ENCODE peak calls at places on chromosomes 2 and 18, in nine cellular contexts. Q is HCT116, C is transverse colon, G is sigmoid colon, W is HL-60, F is stomach, L is breast epithelium, Z is HepG2, J is endothelial cell of umbilical vein. T is an unnamed sample.

GRCh38 chr18:79784965-79785770 is 12.6 kb upstream of the KCNG2 start:
- DNase-seq in Q (no peak), C (no peak), G (peak), W (no peak), F (no peak), L (no peak), Z (no peak), J (no peak), T (no peak)

GRCh38 chr18:12359515-12359927 is 17.5 kb downstream of the AFG3L2 start:
- DNase-seq in Q (no peak), C (no peak), G (no peak), W (no peak), F (no peak), L (no peak), Z (no peak), J (peak), T (no peak)

GRCh38 chr2:109417701-109418335 is 195.9 kb downstream of the SEPTIN10 start:
- DNase-seq in Q (no peak), C (no peak), G (no peak), W (no peak), F (peak), L (no peak), Z (no peak), J (no peak), T (no peak)

GRCh38 chr2:46306320-46306719 is 9.1 kb downstream of the EPAS1 start:
- DNase-seq in Q (peak), C (no peak), G (no peak), W (no peak), F (no peak), L (no peak), Z (peak), J (peak), T (no peak)

GRCh38 chr2:27162151-27163121 is 13.6 kb downstream of the TCF23 start:
- DNase-seq in Q (no peak), C (no peak), G (no peak), W (no peak), F (no peak), L (no peak), Z (peak), J (no peak), T (no peak)

GRCh38 chr18:79411614-79412526 is 16.1 kb downstream of the NFATC1 start:
- DNase-seq in Q (no peak), C (no peak), G (no peak), W (no peak), F (no peak), L (no peak), Z (no peak), J (peak), T (no peak)

GRCh38 chr2:111168528-111168929 is 47.8 kb downstream of the BCL2L11 start:
- DNase-seq in Q (peak), C (peak), G (no peak), W (no peak), F (peak), L (no peak), Z (no peak), J (peak), T (no peak)

GRCh38 chr2:159396796-159397195 is 110.3 kb upstream of the WDSUB1 start:
- DNase-seq in Q (no peak), C (no peak), G (no peak), W (no peak), F (no peak), L (no peak), Z (no peak), J (no peak), T (no peak)

GRCh38 chr18:8301427-8302172 is 307.6 kb upstream of the RAB12 start:
- DNase-seq in Q (no peak), C (no peak), G (no peak), W (no peak), F (peak), L (no peak), Z (peak), J (no peak), T (no peak)

GRCh38 chr2:46798998-46799698 is 116.5 kb downstream of the MCFD2 start:
- DNase-seq in Q (no peak), C (no peak), G (no peak), W (no peak), F (no peak), L (no peak), Z (no peak), J (no peak), T (no peak)

GRCh38 chr2:740446-741293 is 63.5 kb upstream of the TMEM18 start:
- DNase-seq in Q (peak), C (peak), G (peak), W (no peak), F (peak), L (peak), Z (peak), J (peak), T (peak)

GRCh38 chr2:147374410-147374811 is 470.4 kb upstream of the ACVR2A start:
- DNase-seq in Q (no peak), C (no peak), G (no peak), W (no peak), F (no peak), L (no peak), Z (no peak), J (no peak), T (no peak)

GRCh38 chr18:9574473-9575115 is 39.8 kb downstream of the PPP4R1 start:
- DNase-seq in Q (no peak), C (no peak), G (no peak), W (no peak), F (no peak), L (no peak), Z (no peak), J (no peak), T (no peak)

GRCh38 chr2:66862871-66863650 is 428.1 kb downstream of the MEIS1 start:
- DNase-seq in Q (no peak), C (no peak), G (no peak), W (no peak), F (no peak), L (no peak), Z (no peak), J (no peak), T (no peak)

GRCh38 chr18:58362027-58362575 is 266.8 kb downstream of the ALPK2 start:
- DNase-seq in Q (no peak), C (no peak), G (peak), W (no peak), F (no peak), L (no peak), Z (no peak), J (peak), T (no peak)

GRCh38 chr2:101710690-101711318 is 13.3 kb downstream of the MAP4K4 start:
- DNase-seq in Q (no peak), C (no peak), G (no peak), W (no peak), F (no peak), L (no peak), Z (no peak), J (no peak), T (no peak)

GRCh38 chr2:111900859-111901258 is 2.5 kb downstream of the MERTK start:
- DNase-seq in Q (no peak), C (peak), G (no peak), W (peak), F (peak), L (no peak), Z (peak), J (peak), T (no peak)

GRCh38 chr18:48642503-48642902 is 103.7 kb downstream of the CTIF start:
- DNase-seq in Q (no peak), C (no peak), G (no peak), W (no peak), F (no peak), L (no peak), Z (no peak), J (no peak), T (no peak)

GRCh38 chr18:48644029-48644428 is 105.2 kb downstream of the CTIF start:
- DNase-seq in Q (no peak), C (no peak), G (no peak), W (no peak), F (no peak), L (no peak), Z (no peak), J (no peak), T (no peak)

GRCh38 chr18:48645427-48646002 is 106.7 kb downstream of the CTIF start:
- DNase-seq in Q (no peak), C (no peak), G (no peak), W (no peak), F (no peak), L (no peak), Z (no peak), J (no peak), T (no peak)

GRCh38 chr18:48641981-48642380 is 103.2 kb downstream of the CTIF start:
- DNase-seq in Q (no peak), C (no peak), G (no peak), W (no peak), F (no peak), L (no peak), Z (no peak), J (no peak), T (no peak)

DNA sequence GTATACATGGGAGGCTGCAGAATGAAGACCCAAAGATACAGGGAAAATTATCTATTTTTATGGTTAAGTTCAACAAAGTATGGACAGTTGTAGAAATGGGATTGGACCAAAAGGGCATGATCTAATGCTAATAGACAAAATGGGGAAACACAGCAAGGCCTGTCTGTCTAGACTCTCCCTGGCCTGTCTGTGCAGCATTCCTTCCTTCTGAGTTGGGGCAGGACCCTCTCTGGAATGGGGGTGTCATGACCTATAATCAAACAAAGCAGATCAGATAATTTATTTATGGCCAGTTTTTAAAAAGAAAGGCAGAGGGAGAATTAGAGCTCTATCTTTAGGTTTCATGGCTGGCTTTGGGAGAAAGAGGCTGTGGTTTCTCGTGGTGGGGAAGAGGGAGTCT is 104.4 kb downstream of the CTIF start:
- DNase-seq in Q (no peak), C (no peak), G (no peak), W (no peak), F (no peak), L (no peak), Z (no peak), J (no peak), T (no peak)
- H3K27ac ChIP-seq in Q (no peak), C (no peak), G (no peak), W (no peak), F (no peak), L (no peak), Z (no peak), J (no peak), T (no peak)

DNA sequence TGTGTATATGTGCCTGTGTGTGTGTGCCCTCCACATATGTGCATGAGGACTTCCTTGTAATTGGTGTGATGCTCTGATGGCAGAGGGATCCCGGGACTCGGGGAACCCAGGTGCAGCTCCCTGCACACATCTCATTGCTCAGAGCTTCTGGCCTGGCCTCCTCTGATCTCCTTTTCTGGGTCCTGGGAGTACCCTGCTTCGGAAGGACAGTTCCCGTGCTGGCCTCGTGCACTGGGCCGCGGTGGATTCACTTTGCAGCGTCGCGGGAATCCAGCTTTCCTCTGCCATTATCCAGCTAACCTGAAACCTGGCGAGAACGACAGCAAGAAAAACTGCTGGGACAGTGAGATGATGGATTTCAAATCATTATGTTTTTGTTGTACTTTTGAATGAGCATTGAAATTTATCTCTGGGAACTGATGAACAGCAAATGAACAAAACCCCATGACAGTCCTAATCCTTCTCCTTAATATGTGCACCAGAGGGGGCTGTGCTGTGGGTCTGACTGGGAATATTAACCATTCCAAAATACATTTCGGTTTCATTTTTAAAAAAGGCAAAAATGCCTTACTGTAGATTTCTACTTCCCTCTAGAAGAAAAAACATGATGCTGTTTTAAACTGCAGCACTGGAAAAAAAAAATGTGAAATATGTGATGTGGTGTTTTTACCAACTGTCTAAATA is 78.2 kb downstream of the PTGR3 start:
- DNase-seq in Q (no peak), C (no peak), G (no peak), W (no peak), F (no peak), L (peak), Z (no peak), J (no peak), T (peak)
- TF ChIP-seq CTCF in Q (no peak), C (no peak), G (no peak), W (no peak), F (no peak), L (no peak), Z (no peak), J (no peak), T (no peak)

GRCh38 chr2:97662386-97662894 is 1.4 kb downstream of the ACTR1B start:
- DNase-seq in Q (no peak), C (no peak), G (no peak), W (peak), F (no peak), L (no peak), Z (no peak), J (no peak), T (no peak)

GRCh38 chr2:97663962-97664635 is at the start of gene ACTR1B:
- DNase-seq in Q (peak), C (peak), G (peak), W (peak), F (peak), L (peak), Z (peak), J (peak), T (peak)

GRCh38 chr2:97663626-97663961 is 250 bp downstream of the ACTR1B start:
- DNase-seq in Q (no peak), C (no peak), G (no peak), W (no peak), F (no peak), L (no peak), Z (no peak), J (no peak), T (no peak)

GRCh38 chr2:97661927-97662326 is 1.9 kb downstream of the ACTR1B start:
- DNase-seq in Q (no peak), C (no peak), G (no peak), W (no peak), F (no peak), L (no peak), Z (no peak), J (no peak), T (no peak)

DNA sequence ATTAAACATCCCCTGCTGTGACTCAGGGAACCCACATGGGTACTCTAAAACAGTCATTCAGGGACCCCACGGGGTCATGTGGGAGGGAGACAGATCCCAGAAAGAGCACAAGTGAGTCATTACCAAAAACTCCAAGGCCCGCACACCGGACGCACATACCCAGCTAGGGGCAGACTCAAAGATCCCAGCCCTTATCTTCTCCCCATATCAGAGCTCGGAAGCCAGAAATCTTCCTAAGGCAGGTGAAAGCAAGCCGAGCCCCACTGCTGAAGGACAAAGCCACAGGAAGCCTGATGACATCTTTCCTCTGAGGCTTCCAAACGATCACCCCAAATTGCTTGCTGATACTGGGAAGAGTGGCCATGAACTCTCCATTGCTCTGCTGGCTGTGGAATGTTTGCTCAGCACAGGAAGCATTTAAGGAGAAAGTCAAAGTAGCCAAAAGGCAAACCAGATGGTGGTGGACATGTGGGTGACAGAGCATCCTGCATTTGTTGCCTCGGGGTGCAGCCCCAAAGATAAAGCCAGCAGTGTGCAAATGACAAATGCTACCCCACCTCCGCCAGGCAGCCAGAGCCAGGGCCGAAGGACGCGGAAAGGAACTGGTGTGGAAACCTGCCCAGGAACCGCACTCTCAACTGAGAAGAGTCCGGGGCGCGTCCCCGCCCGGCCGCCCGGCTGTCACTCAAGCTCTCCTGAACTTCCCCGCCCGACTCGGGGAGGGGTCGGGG is 784 bp downstream of the ACTR1B start:
- DNase-seq in Q (no peak), C (peak), G (peak), W (peak), F (peak), L (peak), Z (peak), J (peak), T (no peak)
- TF ChIP-seq POLR2AphosphoS5 in Q (no peak), C (peak), G (peak), W (peak), F (no peak), L (no peak), Z (no peak), J (no peak), T (no peak)

GRCh38 chr2:40168032-40168431 is 283.9 kb downstream of the SLC8A1 start:
- DNase-seq in Q (no peak), C (peak), G (no peak), W (no peak), F (no peak), L (no peak), Z (peak), J (peak), T (no peak)

GRCh38 chr2:40168546-40168945 is 283.3 kb downstream of the SLC8A1 start:
- DNase-seq in Q (no peak), C (no peak), G (no peak), W (no peak), F (no peak), L (no peak), Z (no peak), J (no peak), T (no peak)

GRCh38 chr2:40165503-40165867 is 286.4 kb downstream of the SLC8A1 start:
- DNase-seq in Q (no peak), C (no peak), G (peak), W (no peak), F (no peak), L (no peak), Z (no peak), J (no peak), T (no peak)

GRCh38 chr2:40161986-40162385 is 289.9 kb downstream of the SLC8A1 start:
- DNase-seq in Q (no peak), C (no peak), G (no peak), W (no peak), F (no peak), L (no peak), Z (no peak), J (no peak), T (no peak)

GRCh38 chr2:40164736-40165502 is 287.0 kb downstream of the SLC8A1 start:
- DNase-seq in Q (no peak), C (no peak), G (no peak), W (peak), F (no peak), L (no peak), Z (no peak), J (peak), T (no peak)
- H3K27ac ChIP-seq in Q (no peak), C (no peak), G (peak), W (no peak), F (peak), L (no peak), Z (no peak), J (no peak), T (no peak)

GRCh38 chr2:20622731-20623130 is 28.2 kb downstream of the HS1BP3 start:
- DNase-seq in Q (no peak), C (peak), G (peak), W (no peak), F (no peak), L (no peak), Z (no peak), J (no peak), T (no peak)

GRCh38 chr2:20622296-20622686 is 28.6 kb downstream of the HS1BP3 start:
- DNase-seq in Q (no peak), C (peak), G (no peak), W (no peak), F (no peak), L (no peak), Z (no peak), J (no peak), T (no peak)

GRCh38 chr2:20620271-20620681 is 30.6 kb downstream of the HS1BP3 start:
- DNase-seq in Q (no peak), C (peak), G (peak), W (no peak), F (peak), L (no peak), Z (no peak), J (no peak), T (no peak)

GRCh38 chr2:20620696-20621365 is 30.1 kb downstream of the HS1BP3 start:
- DNase-seq in Q (no peak), C (peak), G (peak), W (no peak), F (peak), L (no peak), Z (no peak), J (no peak), T (no peak)

GRCh38 chr2:20621366-20622295 is 29.3 kb downstream of the HS1BP3 start:
- DNase-seq in Q (no peak), C (peak), G (peak), W (no peak), F (peak), L (no peak), Z (no peak), J (no peak), T (no peak)
- TF ChIP-seq CTCF in Q (no peak), C (no peak), G (no peak), W (no peak), F (no peak), L (no peak), Z (no peak), J (no peak), T (no peak)

GRCh38 chr18:533995-534601 is 33.6 kb upstream of the COLEC12 start:
- DNase-seq in Q (no peak), C (no peak), G (no peak), W (no peak), F (no peak), L (no peak), Z (no peak), J (no peak), T (no peak)
- TF ChIP-seq POLR2AphosphoS5 in Q (no peak), C (no peak), G (no peak), W (no peak), F (no peak), L (no peak), Z (no peak), J (no peak), T (no peak)

DNA sequence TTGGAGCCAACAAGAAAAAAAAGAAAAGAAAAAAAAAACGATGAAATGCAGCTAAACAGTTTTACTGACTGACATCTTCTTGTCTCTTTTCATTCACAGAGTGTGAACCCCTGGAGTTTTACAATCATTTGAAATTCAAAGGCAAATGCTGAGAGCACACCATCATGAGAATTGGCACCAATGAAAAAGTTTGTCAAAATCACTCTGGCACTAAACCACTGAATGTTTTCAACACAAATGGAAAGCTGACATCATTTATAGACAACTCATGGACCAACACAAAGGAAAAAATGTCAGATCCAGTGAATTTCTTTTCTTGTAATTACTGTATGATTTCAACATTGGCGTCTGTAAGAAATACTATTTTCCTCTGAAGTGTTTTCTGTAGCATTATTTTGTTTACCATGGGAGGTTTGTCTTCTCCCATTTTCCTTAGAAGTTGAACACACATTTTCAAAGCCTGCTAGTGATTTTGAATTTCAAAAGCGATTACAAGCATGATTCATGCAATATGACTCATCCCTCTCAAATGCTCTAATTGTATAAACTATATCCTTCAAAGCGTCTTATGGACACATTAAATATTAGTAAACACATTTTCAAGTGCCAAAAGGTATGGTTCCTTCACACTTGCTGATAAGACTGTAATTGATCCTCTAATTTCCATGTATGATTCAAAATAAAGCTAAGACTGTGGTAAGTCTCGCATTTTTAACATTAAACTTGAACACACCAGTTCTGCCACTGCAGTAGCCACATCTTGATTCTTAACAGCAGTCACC is 513.1 kb downstream of the LRRTM4 start:
- DNase-seq in Q (no peak), C (no peak), G (no peak), W (no peak), F (no peak), L (no peak), Z (no peak), J (peak), T (no peak)
- H3K27ac ChIP-seq in Q (no peak), C (no peak), G (no peak), W (no peak), F (no peak), L (no peak), Z (no peak), J (no peak), T (no peak)